ENCODE peak calls at places on chromosomes 7 and 10, in four cellular contexts. One of them, this sample, is unnamed.

GRCh38 chr7:4102231-4102841 is 579.8 kb upstream of the FOXK1 start:
- DNase-seq in K562: no peak
- DNase-seq in H1: no peak
- DNase-seq in GM12878: no peak
- DNase-seq in this sample: no peak

GRCh38 chr10:71536332-71536731 is 139.6 kb downstream of the CDH23 start:
- DNase-seq in H1: no peak
- DNase-seq in GM12878: no peak
- DNase-seq in K562: no peak
- DNase-seq in this sample: no peak

GRCh38 chr10:46297406-46298204 is 10.8 kb downstream of the ANTXRL start:
- DNase-seq in GM12878: no peak
- DNase-seq in K562: peak
- DNase-seq in H1: peak
- DNase-seq in this sample: no peak

GRCh38 chr10:3199488-3199887 is 26.9 kb upstream of the PITRM1 start:
- DNase-seq in GM12878: no peak
- DNase-seq in K562: no peak
- DNase-seq in H1: no peak
- DNase-seq in this sample: no peak

GRCh38 chr10:77297370-77297692 is 340.3 kb downstream of the KCNMA1 start:
- DNase-seq in H1: no peak
- DNase-seq in GM12878: no peak
- DNase-seq in K562: no peak
- DNase-seq in this sample: no peak

GRCh38 chr7:90797596-90797995 is 201.5 kb downstream of the CDK14 start:
- DNase-seq in GM12878: no peak
- DNase-seq in K562: no peak
- DNase-seq in H1: no peak
- DNase-seq in this sample: no peak

GRCh38 chr10:18753496-18753895 is 94.3 kb downstream of the ARL5B start:
- DNase-seq in H1: no peak
- DNase-seq in GM12878: no peak
- DNase-seq in K562: no peak
- DNase-seq in this sample: no peak

GRCh38 chr7:87505557-87506242 is 30.2 kb upstream of the ABCB4 start:
- DNase-seq in GM12878: no peak
- DNase-seq in K562: no peak
- DNase-seq in H1: no peak
- DNase-seq in this sample: no peak

GRCh38 chr7:157816086-157816485 is 479.3 kb downstream of the DNAJB6 start:
- DNase-seq in GM12878: no peak
- DNase-seq in K562: no peak
- DNase-seq in H1: no peak
- DNase-seq in this sample: no peak

GRCh38 chr10:71314028-71314693 is 4.9 kb upstream of the SLC29A3 start:
- DNase-seq in H1: peak
- DNase-seq in GM12878: no peak
- DNase-seq in K562: peak
- DNase-seq in this sample: peak

GRCh38 chr7:15780271-15780670 is 93.8 kb upstream of the MEOX2 start:
- DNase-seq in H1: no peak
- DNase-seq in GM12878: no peak
- DNase-seq in K562: no peak
- DNase-seq in this sample: no peak

GRCh38 chr10:124308351-124308645 is 110.4 kb downstream of the OAT start:
- DNase-seq in K562: no peak
- DNase-seq in H1: no peak
- DNase-seq in GM12878: no peak
- DNase-seq in this sample: no peak

GRCh38 chr10:5402798-5403197 is 1.8 kb downstream of the TUBAL3 start:
- DNase-seq in K562: no peak
- DNase-seq in H1: no peak
- DNase-seq in GM12878: no peak
- DNase-seq in this sample: no peak

GRCh38 chr10:71520042-71520441 is 123.3 kb downstream of the CDH23 start:
- DNase-seq in K562: no peak
- DNase-seq in GM12878: no peak
- DNase-seq in H1: no peak
- DNase-seq in this sample: no peak

GRCh38 chr10:86942441-86943315 is 14.7 kb downstream of the MMRN2 start:
- DNase-seq in GM12878: no peak
- DNase-seq in K562: no peak
- DNase-seq in H1: no peak
- DNase-seq in this sample: no peak

GRCh38 chr7:138886501-138886917 is 88.5 kb upstream of the ATP6V0A4 start:
- DNase-seq in K562: peak
- DNase-seq in GM12878: peak
- DNase-seq in H1: no peak
- DNase-seq in this sample: peak

GRCh38 chr7:74337926-74338325 is 48.7 kb downstream of the CLIP2 start:
- DNase-seq in GM12878: no peak
- DNase-seq in K562: no peak
- DNase-seq in H1: no peak
- DNase-seq in this sample: no peak

GRCh38 chr7:101198476-101198875 is 2.4 kb downstream of the MOGAT3 start:
- DNase-seq in H1: no peak
- DNase-seq in K562: no peak
- DNase-seq in GM12878: no peak
- DNase-seq in this sample: no peak

GRCh38 chr7:159092701-159093121 is 52.0 kb downstream of the VIPR2 start:
- DNase-seq in GM12878: no peak
- DNase-seq in H1: peak
- DNase-seq in K562: no peak
- DNase-seq in this sample: no peak

GRCh38 chr10:17210361-17210760 is 8.9 kb upstream of the TRDMT1 start:
- DNase-seq in H1: no peak
- DNase-seq in K562: no peak
- DNase-seq in GM12878: no peak
- DNase-seq in this sample: no peak

GRCh38 chr10:117622471-117623184 is 80.1 kb downstream of the EMX2 start:
- DNase-seq in K562: no peak
- DNase-seq in H1: peak
- DNase-seq in GM12878: no peak
- DNase-seq in this sample: no peak

GRCh38 chr10:66678521-66678920 is 247.3 kb upstream of the LRRTM3 start:
- DNase-seq in K562: no peak
- DNase-seq in H1: no peak
- DNase-seq in GM12878: no peak
- DNase-seq in this sample: no peak

GRCh38 chr7:142854505-142855400 is at the start of gene EPHB6:
- DNase-seq in GM12878: no peak
- DNase-seq in K562: peak
- DNase-seq in H1: peak
- DNase-seq in this sample: no peak

GRCh38 chr10:14667748-14668147 is 106.9 kb downstream of the FAM107B start:
- DNase-seq in GM12878: no peak
- DNase-seq in H1: no peak
- DNase-seq in K562: no peak
- DNase-seq in this sample: no peak

GRCh38 chr10:50375051-50375452 is 123.7 kb upstream of the ASAH2 start:
- DNase-seq in H1: no peak
- DNase-seq in GM12878: no peak
- DNase-seq in K562: no peak
- DNase-seq in this sample: no peak

GRCh38 chr7:55092186-55092976 is 73.6 kb downstream of the EGFR start:
- DNase-seq in H1: no peak
- DNase-seq in K562: no peak
- DNase-seq in GM12878: no peak
- DNase-seq in this sample: no peak

GRCh38 chr10:15642095-15642494 is 77.6 kb downstream of the ITGA8 start:
- DNase-seq in H1: no peak
- DNase-seq in GM12878: no peak
- DNase-seq in K562: no peak
- DNase-seq in this sample: no peak

GRCh38 chr10:317219-317868 is 182.1 kb downstream of the ZMYND11 start:
- DNase-seq in GM12878: peak
- DNase-seq in K562: no peak
- DNase-seq in H1: no peak
- DNase-seq in this sample: no peak

GRCh38 chr7:43612128-43612527 is 29.2 kb downstream of the STK17A start:
- DNase-seq in K562: no peak
- DNase-seq in GM12878: no peak
- DNase-seq in H1: no peak
- DNase-seq in this sample: no peak

GRCh38 chr7:47074702-47075153 is 507.2 kb downstream of the TNS3 start:
- DNase-seq in K562: no peak
- DNase-seq in H1: no peak
- DNase-seq in GM12878: no peak
- DNase-seq in this sample: no peak

GRCh38 chr10:43739171-43739570 is 90.5 kb upstream of the ZNF32 start:
- DNase-seq in K562: no peak
- DNase-seq in GM12878: no peak
- DNase-seq in H1: no peak
- DNase-seq in this sample: no peak
- TF ChIP-seq EGR1 in K562: no peak
- TF ChIP-seq EGR1 in GM12878: no peak
- TF ChIP-seq EGR1 in H1: no peak
- TF ChIP-seq EGR1 in this sample: no peak

DNA sequence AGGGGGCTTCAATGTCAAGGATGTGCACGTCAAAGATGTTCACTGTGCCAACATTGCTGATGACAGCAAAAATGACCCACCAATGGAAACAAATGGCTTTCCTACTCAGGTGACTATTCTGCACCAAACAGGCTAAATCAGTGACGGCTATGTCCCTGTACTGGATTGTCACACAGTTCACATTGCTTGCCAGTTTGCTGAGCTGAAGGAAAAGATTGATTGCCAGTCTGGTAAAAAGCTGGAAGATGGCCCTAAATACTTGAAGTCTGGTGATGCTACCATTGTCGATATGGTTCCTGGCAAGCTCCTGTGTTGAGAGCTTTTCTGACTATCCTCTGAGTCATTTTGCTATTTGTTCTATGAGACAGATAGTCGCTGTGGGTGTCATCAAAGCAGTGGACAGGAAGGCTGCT is 202.2 kb upstream of the ETV1 start:
- DNase-seq in GM12878: no peak
- DNase-seq in H1: no peak
- DNase-seq in K562: no peak
- DNase-seq in this sample: peak
- TF ChIP-seq EGR1 in GM12878: no peak
- TF ChIP-seq EGR1 in H1: no peak
- TF ChIP-seq EGR1 in K562: no peak
- TF ChIP-seq EGR1 in this sample: no peak

DNA sequence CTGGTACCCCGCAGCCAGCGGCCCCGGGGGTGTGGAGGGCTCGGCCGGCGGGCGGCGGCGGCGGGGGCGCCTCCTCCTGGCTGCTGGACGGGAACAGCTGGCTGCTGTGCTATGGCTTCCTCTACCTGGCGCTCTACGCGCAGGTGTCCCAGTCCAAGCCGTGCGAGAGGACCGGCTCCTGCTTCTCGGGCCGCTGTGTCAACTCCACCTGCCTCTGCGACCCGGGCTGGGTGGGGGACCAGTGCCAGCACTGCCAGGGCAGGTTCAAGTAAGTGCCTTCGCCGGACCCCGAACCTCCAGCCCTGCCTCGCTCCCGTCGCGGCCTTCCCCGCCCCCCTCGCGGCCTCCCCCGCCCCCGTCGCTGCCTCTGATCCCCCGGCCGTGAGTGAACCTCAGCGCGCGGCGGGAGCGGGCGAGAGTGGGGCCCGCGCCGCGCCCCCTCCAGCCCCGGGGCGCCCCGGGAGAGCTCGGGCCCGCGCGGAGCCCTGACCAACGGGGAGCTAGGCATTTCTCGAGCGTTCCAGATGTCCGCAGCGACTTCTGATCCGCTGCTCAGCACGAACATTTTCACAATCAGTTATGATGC is 704 bp downstream of the ATRNL1 start:
- DNase-seq in K562: no peak
- DNase-seq in H1: peak
- DNase-seq in GM12878: no peak
- DNase-seq in this sample: no peak
- TF ChIP-seq EGR1 in K562: no peak
- TF ChIP-seq EGR1 in H1: no peak
- TF ChIP-seq EGR1 in GM12878: no peak
- TF ChIP-seq EGR1 in this sample: no peak

DNA sequence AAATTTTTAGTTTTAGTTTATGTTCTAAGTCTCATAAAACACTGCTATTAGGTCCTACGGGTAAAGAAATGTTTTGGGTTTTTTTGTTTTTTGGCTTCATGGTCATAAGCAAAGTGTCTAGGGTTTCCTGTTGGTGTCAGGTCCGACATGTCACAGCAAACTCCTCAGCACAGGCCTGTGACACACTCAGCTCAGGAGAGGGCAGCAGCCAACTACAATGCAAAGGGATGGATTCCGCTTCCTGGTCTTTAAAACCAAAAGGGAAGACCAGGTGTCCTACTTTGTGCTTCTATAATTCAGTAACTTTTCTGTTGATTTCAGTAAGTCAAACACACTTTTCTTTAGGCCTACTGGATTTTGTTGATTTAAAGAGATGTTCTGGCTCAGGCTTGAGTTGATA is 83.8 kb upstream of the MACROH2A2 start:
- DNase-seq in H1: peak
- DNase-seq in K562: peak
- DNase-seq in GM12878: no peak
- DNase-seq in this sample: peak
- TF ChIP-seq EGR1 in H1: no peak
- TF ChIP-seq EGR1 in K562: no peak
- TF ChIP-seq EGR1 in GM12878: no peak
- TF ChIP-seq EGR1 in this sample: no peak

GRCh38 chr7:141045842-141046630 is 27.8 kb upstream of the TMEM178B start:
- DNase-seq in GM12878: no peak
- DNase-seq in H1: no peak
- DNase-seq in K562: no peak
- DNase-seq in this sample: no peak

GRCh38 chr7:141039366-141039765 is 24.6 kb upstream of the MRPS33 start:
- DNase-seq in H1: no peak
- DNase-seq in GM12878: no peak
- DNase-seq in K562: no peak
- DNase-seq in this sample: no peak

GRCh38 chr7:141045126-141045841 is 28.6 kb upstream of the TMEM178B start:
- DNase-seq in GM12878: no peak
- DNase-seq in H1: no peak
- DNase-seq in K562: no peak
- DNase-seq in this sample: no peak

GRCh38 chr7:141043621-141044020 is 28.9 kb upstream of the MRPS33 start:
- DNase-seq in K562: no peak
- DNase-seq in GM12878: no peak
- DNase-seq in H1: no peak
- DNase-seq in this sample: no peak

GRCh38 chr7:141042222-141043193 is 27.8 kb upstream of the MRPS33 start:
- DNase-seq in GM12878: no peak
- DNase-seq in H1: no peak
- DNase-seq in K562: no peak
- DNase-seq in this sample: no peak
- TF ChIP-seq EGR1 in GM12878: no peak
- TF ChIP-seq EGR1 in H1: no peak
- TF ChIP-seq EGR1 in K562: no peak
- TF ChIP-seq EGR1 in this sample: no peak

GRCh38 chr10:90274721-90275468 is 573.5 kb downstream of the KIF20B start:
- DNase-seq in H1: no peak
- DNase-seq in K562: no peak
- DNase-seq in GM12878: no peak
- DNase-seq in this sample: no peak
- TF ChIP-seq EGR1 in H1: no peak
- TF ChIP-seq EGR1 in K562: no peak
- TF ChIP-seq EGR1 in GM12878: no peak
- TF ChIP-seq EGR1 in this sample: no peak